ENCODE peak calls at places on chromosome 3, in six cellular contexts. One of them, this sample, is unnamed.
A peak's percentile ranks its signal among the peaks of the same experiment; 100 is the strongest.

GRCh38 chr3:123275691-123276090 is 73.9 kb downstream of the SEC22A start:
- DNase-seq in coronary artery: no peak
- DNase-seq in uterus: no peak
- DNase-seq in suprapubic skin: no peak
- DNase-seq in OCI-LY7: no peak
- DNase-seq in adrenal gland: no peak
- DNase-seq in this sample: no peak

GRCh38 chr3:171954644-171955365 is 84.6 kb upstream of the FNDC3B start:
- DNase-seq in suprapubic skin: no peak
- DNase-seq in uterus: no peak
- DNase-seq in coronary artery: no peak
- DNase-seq in adrenal gland: no peak
- DNase-seq in OCI-LY7: no peak
- DNase-seq in this sample: no peak

GRCh38 chr3:5271061-5271683 is 83.7 kb downstream of the EDEM1 start:
- DNase-seq in coronary artery: no peak
- DNase-seq in uterus: no peak
- DNase-seq in adrenal gland: no peak
- DNase-seq in OCI-LY7: no peak
- DNase-seq in suprapubic skin: no peak
- DNase-seq in this sample: no peak

GRCh38 chr3:101640256-101640655 is 36.7 kb downstream of the ZBTB11 start:
- DNase-seq in coronary artery: no peak
- DNase-seq in adrenal gland: no peak
- DNase-seq in uterus: no peak
- DNase-seq in OCI-LY7: no peak
- DNase-seq in suprapubic skin: no peak
- DNase-seq in this sample: no peak

GRCh38 chr3:48268936-48269551 is 28.1 kb downstream of the ZNF589 start:
- DNase-seq in adrenal gland: no peak
- DNase-seq in suprapubic skin: no peak
- DNase-seq in OCI-LY7: no peak
- DNase-seq in coronary artery: no peak
- DNase-seq in uterus: no peak
- DNase-seq in this sample: no peak

GRCh38 chr3:66450389-66451022 is 50.3 kb downstream of the LRIG1 start:
- DNase-seq in suprapubic skin: no peak
- DNase-seq in OCI-LY7: no peak
- DNase-seq in coronary artery: no peak
- DNase-seq in uterus: peak; percentile 85
- DNase-seq in adrenal gland: peak; percentile 47
- DNase-seq in this sample: no peak

GRCh38 chr3:185585523-185585861 is 603 bp upstream of the SENP2 start:
- DNase-seq in coronary artery: no peak
- DNase-seq in adrenal gland: no peak
- DNase-seq in uterus: no peak
- DNase-seq in OCI-LY7: no peak
- DNase-seq in suprapubic skin: no peak
- DNase-seq in this sample: no peak

GRCh38 chr3:12175844-12176453 is 17.2 kb upstream of the TIMP4 start:
- DNase-seq in adrenal gland: peak; percentile 75
- DNase-seq in uterus: peak; percentile 54
- DNase-seq in suprapubic skin: no peak
- DNase-seq in OCI-LY7: peak; percentile 27
- DNase-seq in coronary artery: no peak
- DNase-seq in this sample: no peak

GRCh38 chr3:52399593-52399992 is 45.3 kb downstream of the SEMA3G start:
- DNase-seq in coronary artery: no peak
- DNase-seq in adrenal gland: no peak
- DNase-seq in OCI-LY7: no peak
- DNase-seq in uterus: no peak
- DNase-seq in suprapubic skin: no peak
- DNase-seq in this sample: no peak

GRCh38 chr3:13479332-13479581 is 849 bp upstream of the HDAC11 start:
- DNase-seq in uterus: no peak
- DNase-seq in adrenal gland: no peak
- DNase-seq in OCI-LY7: no peak
- DNase-seq in coronary artery: no peak
- DNase-seq in suprapubic skin: no peak
- DNase-seq in this sample: no peak

GRCh38 chr3:38579146-38579545 is 70.3 kb downstream of the SCN5A start:
- DNase-seq in coronary artery: peak; percentile 40
- DNase-seq in suprapubic skin: peak; percentile 69
- DNase-seq in uterus: no peak
- DNase-seq in adrenal gland: peak; percentile 15
- DNase-seq in OCI-LY7: no peak
- DNase-seq in this sample: no peak

GRCh38 chr3:183163563-183163962 is 1.0 kb upstream of the LAMP3 start:
- DNase-seq in suprapubic skin: no peak
- DNase-seq in uterus: no peak
- DNase-seq in coronary artery: no peak
- DNase-seq in OCI-LY7: no peak
- DNase-seq in adrenal gland: no peak
- DNase-seq in this sample: no peak

GRCh38 chr3:195802795-195803194 is 8.9 kb downstream of the MUC4 start:
- DNase-seq in suprapubic skin: no peak
- DNase-seq in adrenal gland: no peak
- DNase-seq in OCI-LY7: peak; percentile 31
- DNase-seq in coronary artery: no peak
- DNase-seq in uterus: no peak
- DNase-seq in this sample: no peak

GRCh38 chr3:134839422-134839821 is 44.4 kb downstream of the EPHB1 start:
- DNase-seq in suprapubic skin: peak; percentile 41
- DNase-seq in OCI-LY7: no peak
- DNase-seq in uterus: no peak
- DNase-seq in coronary artery: no peak
- DNase-seq in adrenal gland: no peak
- DNase-seq in this sample: no peak

GRCh38 chr3:127456471-127457093 is 134.0 kb downstream of the TPRA1 start:
- DNase-seq in suprapubic skin: peak; percentile 75
- DNase-seq in OCI-LY7: no peak
- DNase-seq in coronary artery: no peak
- DNase-seq in adrenal gland: no peak
- DNase-seq in uterus: no peak
- DNase-seq in this sample: no peak

GRCh38 chr3:50447290-50447840 is 56.1 kb downstream of the CACNA2D2 start:
- DNase-seq in OCI-LY7: no peak
- DNase-seq in coronary artery: no peak
- DNase-seq in suprapubic skin: no peak
- DNase-seq in uterus: no peak
- DNase-seq in adrenal gland: no peak
- DNase-seq in this sample: no peak

GRCh38 chr3:57030711-57031110 is 29.8 kb upstream of the SPATA12 start:
- DNase-seq in coronary artery: no peak
- DNase-seq in adrenal gland: no peak
- DNase-seq in uterus: no peak
- DNase-seq in OCI-LY7: peak; percentile 63
- DNase-seq in suprapubic skin: no peak
- DNase-seq in this sample: no peak

GRCh38 chr3:108127301-108127988 is 36.6 kb upstream of the CD47 start:
- DNase-seq in uterus: no peak
- DNase-seq in OCI-LY7: peak; percentile 86
- DNase-seq in suprapubic skin: no peak
- DNase-seq in coronary artery: no peak
- DNase-seq in adrenal gland: no peak
- DNase-seq in this sample: no peak

GRCh38 chr3:53318522-53318921 is 28.8 kb downstream of the DCP1A start:
- DNase-seq in suprapubic skin: no peak
- DNase-seq in OCI-LY7: no peak
- DNase-seq in coronary artery: no peak
- DNase-seq in uterus: no peak
- DNase-seq in adrenal gland: no peak
- DNase-seq in this sample: no peak

GRCh38 chr3:104437131-104437750 is 929.5 kb upstream of the ALCAM start:
- DNase-seq in adrenal gland: no peak
- DNase-seq in suprapubic skin: no peak
- DNase-seq in OCI-LY7: no peak
- DNase-seq in coronary artery: no peak
- DNase-seq in uterus: no peak
- DNase-seq in this sample: no peak

GRCh38 chr3:51954120-51954519 is 1.1 kb upstream of the GPR62 start:
- DNase-seq in adrenal gland: no peak
- DNase-seq in coronary artery: no peak
- DNase-seq in OCI-LY7: no peak
- DNase-seq in suprapubic skin: no peak
- DNase-seq in uterus: no peak
- DNase-seq in this sample: no peak

GRCh38 chr3:177460100-177460499 is 262.8 kb upstream of the TBL1XR1 start:
- DNase-seq in uterus: no peak
- DNase-seq in adrenal gland: no peak
- DNase-seq in suprapubic skin: no peak
- DNase-seq in coronary artery: no peak
- DNase-seq in OCI-LY7: no peak
- DNase-seq in this sample: no peak

GRCh38 chr3:9422712-9423424 is 25.5 kb downstream of the SETD5 start:
- DNase-seq in OCI-LY7: no peak
- DNase-seq in adrenal gland: peak; percentile 94
- DNase-seq in uterus: peak; percentile 93
- DNase-seq in coronary artery: peak; percentile 83
- DNase-seq in suprapubic skin: no peak
- DNase-seq in this sample: peak; percentile 5

GRCh38 chr3:58306662-58307286 is 454 bp downstream of the HTD2 start:
- DNase-seq in uterus: peak; percentile 54
- DNase-seq in OCI-LY7: peak; percentile 69
- DNase-seq in suprapubic skin: no peak
- DNase-seq in adrenal gland: peak; percentile 65
- DNase-seq in coronary artery: no peak
- DNase-seq in this sample: no peak

GRCh38 chr3:49906004-49906860 is 2.6 kb upstream of the MST1R start:
- DNase-seq in adrenal gland: peak; percentile 44
- DNase-seq in uterus: no peak
- DNase-seq in coronary artery: no peak
- DNase-seq in OCI-LY7: peak; percentile 57
- DNase-seq in suprapubic skin: no peak
- DNase-seq in this sample: no peak

GRCh38 chr3:27356976-27357375 is 12.2 kb downstream of the NEK10 start:
- DNase-seq in OCI-LY7: no peak
- DNase-seq in suprapubic skin: no peak
- DNase-seq in coronary artery: no peak
- DNase-seq in uterus: no peak
- DNase-seq in adrenal gland: no peak
- DNase-seq in this sample: no peak

GRCh38 chr3:46490338-46491084 is 7.3 kb upstream of the RTP3 start:
- DNase-seq in coronary artery: peak; percentile 12
- DNase-seq in uterus: no peak
- DNase-seq in suprapubic skin: no peak
- DNase-seq in adrenal gland: peak; percentile 57
- DNase-seq in OCI-LY7: no peak
- DNase-seq in this sample: no peak

GRCh38 chr3:31251083-31251482 is 281.6 kb upstream of the STT3B start:
- DNase-seq in coronary artery: no peak
- DNase-seq in adrenal gland: no peak
- DNase-seq in suprapubic skin: no peak
- DNase-seq in OCI-LY7: no peak
- DNase-seq in uterus: no peak
- DNase-seq in this sample: no peak
- TF ChIP-seq CTCF in coronary artery: no peak
- TF ChIP-seq CTCF in adrenal gland: no peak
- TF ChIP-seq CTCF in suprapubic skin: no peak
- TF ChIP-seq CTCF in OCI-LY7: no peak
- TF ChIP-seq CTCF in uterus: no peak
- TF ChIP-seq CTCF in this sample: no peak

GRCh38 chr3:36909181-36909580 is 35.7 kb downstream of the TRANK1 start:
- DNase-seq in adrenal gland: no peak
- DNase-seq in uterus: no peak
- DNase-seq in coronary artery: no peak
- DNase-seq in suprapubic skin: no peak
- DNase-seq in OCI-LY7: no peak
- DNase-seq in this sample: no peak

GRCh38 chr3:36908647-36909180 is 36.1 kb downstream of the TRANK1 start:
- DNase-seq in OCI-LY7: no peak
- DNase-seq in uterus: no peak
- DNase-seq in adrenal gland: no peak
- DNase-seq in suprapubic skin: no peak
- DNase-seq in coronary artery: no peak
- DNase-seq in this sample: no peak

GRCh38 chr3:36911990-36912804 is 32.7 kb downstream of the TRANK1 start:
- DNase-seq in adrenal gland: no peak
- DNase-seq in suprapubic skin: no peak
- DNase-seq in OCI-LY7: peak; percentile 98
- DNase-seq in coronary artery: no peak
- DNase-seq in uterus: no peak
- DNase-seq in this sample: peak; percentile 3

GRCh38 chr3:36907911-36908646 is 36.8 kb downstream of the TRANK1 start:
- DNase-seq in OCI-LY7: peak; percentile 73
- DNase-seq in suprapubic skin: no peak
- DNase-seq in coronary artery: no peak
- DNase-seq in uterus: peak; percentile 40
- DNase-seq in adrenal gland: peak; percentile 66
- DNase-seq in this sample: no peak

DNA sequence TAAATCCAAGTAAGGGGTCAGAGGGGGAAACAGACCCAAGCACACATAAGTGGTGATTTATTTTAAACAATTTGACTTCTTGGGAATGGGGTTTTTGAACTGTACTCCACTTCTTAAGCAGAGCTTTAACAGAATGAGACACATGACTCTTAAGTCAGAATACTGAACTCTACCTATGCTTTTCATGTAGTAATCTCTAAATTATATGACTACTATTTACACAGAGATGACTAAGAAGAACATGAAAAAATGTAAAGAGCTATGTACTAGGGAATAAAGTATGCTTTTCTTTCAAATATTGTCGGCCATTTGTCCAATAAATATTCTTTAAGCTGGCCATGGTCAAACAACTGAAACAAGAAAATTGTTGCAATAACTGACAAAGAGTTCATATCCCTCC is 35.2 kb downstream of the TRANK1 start:
- DNase-seq in OCI-LY7: no peak
- DNase-seq in coronary artery: no peak
- DNase-seq in adrenal gland: no peak
- DNase-seq in suprapubic skin: no peak
- DNase-seq in uterus: no peak
- DNase-seq in this sample: no peak
- H3K27ac ChIP-seq in OCI-LY7: peak overlapping the region; percentile 99
- H3K27ac ChIP-seq in coronary artery: no peak overlapping the region
- H3K27ac ChIP-seq in adrenal gland: no peak overlapping the region
- H3K27ac ChIP-seq in suprapubic skin: no peak overlapping the region
- H3K27ac ChIP-seq in uterus: no peak overlapping the region
- H3K27ac ChIP-seq in this sample: no peak overlapping the region

GRCh38 chr3:71416868-71417267 is 166.7 kb downstream of the FOXP1 start:
- DNase-seq in adrenal gland: no peak
- DNase-seq in coronary artery: no peak
- DNase-seq in suprapubic skin: no peak
- DNase-seq in uterus: no peak
- DNase-seq in OCI-LY7: peak; percentile 83
- DNase-seq in this sample: no peak
- H3K4me3 ChIP-seq in adrenal gland: no peak overlapping the region
- H3K4me3 ChIP-seq in coronary artery: no peak overlapping the region
- H3K4me3 ChIP-seq in suprapubic skin: no peak overlapping the region
- H3K4me3 ChIP-seq in uterus: no peak overlapping the region
- H3K4me3 ChIP-seq in OCI-LY7: peak overlapping the region; percentile 8
- H3K4me3 ChIP-seq in this sample: no peak overlapping the region

DNA sequence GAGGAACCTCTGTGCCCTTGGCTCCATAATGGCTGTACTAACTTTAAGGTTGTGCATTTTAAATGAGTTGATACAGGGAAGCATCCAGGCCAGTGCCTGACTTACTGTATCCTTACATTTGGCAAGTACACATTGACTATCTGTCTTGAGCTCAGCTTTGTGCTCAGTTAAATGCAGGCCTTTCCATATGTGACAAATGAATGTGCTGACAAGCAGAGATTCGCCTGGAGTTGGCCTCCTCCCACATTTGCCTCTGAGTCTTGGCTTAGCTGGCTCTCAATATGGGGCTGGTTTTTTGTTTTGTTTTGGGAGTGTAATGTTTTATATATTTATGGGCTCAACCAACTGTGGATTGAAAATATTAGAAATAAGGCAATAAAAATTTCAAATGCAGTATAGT is 29.7 kb downstream of the TRIM71 start:
- DNase-seq in uterus: no peak
- DNase-seq in coronary artery: no peak
- DNase-seq in suprapubic skin: no peak
- DNase-seq in OCI-LY7: no peak
- DNase-seq in adrenal gland: no peak
- DNase-seq in this sample: no peak
- TF ChIP-seq CTCF in uterus: no peak
- TF ChIP-seq CTCF in coronary artery: no peak
- TF ChIP-seq CTCF in suprapubic skin: no peak
- TF ChIP-seq CTCF in OCI-LY7: no peak
- TF ChIP-seq CTCF in adrenal gland: no peak
- TF ChIP-seq CTCF in this sample: no peak